ENCODE peak calls at places on chromosome 3, in eight cellular contexts. I is neural progenitor cell, S is cardiac fibroblast, B is A549, N is brain microvascular endothelial cell, D is thyroid gland, R is heart left ventricle, O is IMR-90. H is an unnamed sample.

GRCh38 chr3:18127181-18127863 is 297.8 kb downstream of the SATB1 start:
- DNase-seq in R (no peak), D (no peak), B (no peak), N (no peak), I (no peak), O (no peak), S (no peak), H (no peak)

GRCh38 chr3:141279074-141279945 is 47.7 kb downstream of the PXYLP1 start:
- DNase-seq in S (peak), B (peak), N (no peak), D (peak), R (no peak), I (peak), O (peak), H (no peak)

GRCh38 chr3:57163751-57164150 is 1.4 kb downstream of the IL17RD start:
- DNase-seq in I (no peak), R (no peak), B (no peak), D (no peak), N (no peak), S (no peak), O (no peak), H (no peak)

GRCh38 chr3:125067225-125067624 is 11.4 kb upstream of the HEG1 start:
- DNase-seq in N (no peak), I (no peak), O (peak), B (no peak), D (no peak), R (no peak), S (peak), H (no peak)

GRCh38 chr3:31562525-31562924 is 29.8 kb downstream of the STT3B start:
- DNase-seq in I (peak), S (no peak), D (no peak), O (no peak), B (no peak), R (no peak), N (no peak), H (no peak)

GRCh38 chr3:22012471-22012870 is 261.5 kb upstream of the ZNF385D start:
- DNase-seq in R (no peak), B (no peak), N (no peak), I (no peak), S (no peak), D (no peak), O (no peak), H (no peak)

GRCh38 chr3:54987719-54988118 is 59.9 kb upstream of the LRTM1 start:
- DNase-seq in B (no peak), D (no peak), N (no peak), S (no peak), I (no peak), O (no peak), R (no peak), H (no peak)

GRCh38 chr3:129318921-129319320 is 40.3 kb downstream of the HMCES start:
- DNase-seq in S (no peak), B (no peak), N (no peak), I (no peak), O (no peak), D (no peak), R (peak), H (no peak)

GRCh38 chr3:58260261-58260731 is 22.7 kb downstream of the ABHD6 start:
- DNase-seq in N (peak), R (no peak), B (peak), D (no peak), O (peak), S (no peak), I (peak), H (peak)

GRCh38 chr3:116322761-116323160 is 122.5 kb downstream of the LSAMP start:
- DNase-seq in S (no peak), N (no peak), R (no peak), D (no peak), O (no peak), I (no peak), B (no peak), H (no peak)

GRCh38 chr3:3260870-3261269 is 81.4 kb upstream of the CRBN start:
- DNase-seq in R (no peak), S (no peak), N (no peak), O (no peak), D (no peak), I (no peak), B (no peak), H (no peak)

GRCh38 chr3:150736903-150737832 is 25.8 kb downstream of the SIAH2 start:
- DNase-seq in D (no peak), N (no peak), B (no peak), O (no peak), R (no peak), S (peak), I (no peak), H (no peak)

GRCh38 chr3:153052096-153052460 is 109.9 kb upstream of the RAP2B start:
- DNase-seq in N (peak), R (no peak), S (peak), D (no peak), O (peak), B (peak), I (no peak), H (peak)

GRCh38 chr3:155741081-155741480 is 3.8 kb downstream of the PLCH1 start:
- DNase-seq in R (no peak), S (no peak), B (no peak), I (peak), N (no peak), D (peak), O (no peak), H (no peak)

GRCh38 chr3:106862067-106862466 is 515.2 kb upstream of the CCDC54 start:
- DNase-seq in O (peak), B (no peak), S (peak), N (peak), R (no peak), I (no peak), D (no peak), H (no peak)

GRCh38 chr3:123346041-123346440 is 102.8 kb downstream of the ADCY5 start:
- DNase-seq in D (no peak), S (no peak), B (no peak), N (no peak), R (no peak), I (no peak), O (no peak), H (no peak)

GRCh38 chr3:48423241-48423882 is 6.5 kb downstream of the PLXNB1 start:
- DNase-seq in B (no peak), S (no peak), N (no peak), O (no peak), R (peak), I (no peak), D (no peak), H (no peak)

GRCh38 chr3:127986803-127987202 is 65.4 kb upstream of the SEC61A1 start:
- DNase-seq in S (no peak), N (no peak), B (no peak), O (no peak), R (peak), D (no peak), I (no peak), H (no peak)

GRCh38 chr3:127985216-127985615 is 67.0 kb upstream of the SEC61A1 start:
- DNase-seq in D (no peak), O (no peak), I (no peak), B (no peak), S (no peak), R (no peak), N (no peak), H (no peak)

GRCh38 chr3:127985655-127986225 is 66.5 kb upstream of the SEC61A1 start:
- DNase-seq in R (no peak), B (no peak), S (no peak), D (no peak), N (no peak), O (no peak), I (no peak), H (no peak)

GRCh38 chr3:127982155-127982554 is 67.1 kb downstream of the KBTBD12 start:
- DNase-seq in N (no peak), R (no peak), B (no peak), O (no peak), D (no peak), S (no peak), I (no peak), H (no peak)

GRCh38 chr3:127984241-127984975 is 67.8 kb upstream of the SEC61A1 start:
- DNase-seq in B (no peak), O (peak), I (no peak), S (no peak), R (no peak), D (no peak), N (no peak), H (peak)
- H3K4me3 ChIP-seq in B (no peak), O (no peak), I (no peak), S (no peak), R (no peak), D (no peak), N (no peak), H (no peak)

GRCh38 chr3:23390446-23390845 is 187.3 kb downstream of the UBE2E2 start:
- DNase-seq in I (no peak), R (no peak), N (no peak), S (no peak), O (no peak), B (no peak), D (no peak), H (no peak)
- TF ChIP-seq CTCF in I (no peak), R (no peak), N (no peak), S (no peak), O (no peak), B (no peak), D (no peak), H (no peak)

DNA sequence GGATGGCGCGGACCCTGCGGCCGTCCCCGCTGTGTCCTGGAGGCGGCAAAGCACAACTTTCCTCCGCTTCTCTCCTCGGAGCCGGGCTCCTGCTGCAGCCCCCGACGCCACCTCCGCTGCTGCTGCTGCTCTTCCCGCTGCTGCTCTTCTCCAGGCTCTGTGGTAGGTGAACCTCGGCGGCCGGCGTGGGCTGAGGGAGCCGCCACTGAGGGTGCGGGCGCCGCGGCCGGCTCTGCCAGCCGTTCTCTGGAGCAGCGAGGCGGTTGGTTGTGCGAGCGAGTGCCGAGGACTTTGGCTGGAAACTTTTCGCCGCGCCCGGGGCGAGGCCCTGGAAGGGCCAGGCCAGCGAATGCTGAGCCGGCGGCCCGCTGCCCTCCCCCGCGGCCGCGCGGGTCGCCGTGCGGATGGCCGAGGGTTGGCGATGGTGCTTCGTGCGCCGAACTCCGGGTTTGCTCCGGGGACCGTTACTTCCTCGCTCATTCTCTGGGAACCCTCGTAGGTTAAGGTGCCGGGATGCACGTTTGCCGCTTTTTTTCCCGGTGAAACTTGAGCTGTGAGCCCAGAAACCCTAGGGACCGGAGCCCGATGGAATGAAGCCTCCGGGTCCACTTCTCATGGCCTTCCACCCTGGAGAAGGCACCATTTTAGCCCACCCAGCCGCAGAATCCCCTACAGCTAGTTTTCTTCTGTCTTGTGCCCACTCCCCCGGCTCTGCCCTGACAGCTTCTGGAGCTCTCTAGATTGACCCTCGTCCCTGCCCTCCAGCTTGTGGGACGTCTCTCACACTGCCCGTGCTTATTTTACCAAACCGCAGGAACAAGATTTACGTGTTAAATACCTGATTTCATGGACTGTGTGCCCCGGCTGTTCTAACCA is 638 bp downstream of the NECTIN3 start:
- DNase-seq in O (peak), N (peak), S (peak), R (peak), B (peak), I (peak), D (peak), H (no peak)
- H3K4me3 ChIP-seq in O (peak), N (peak), S (peak), R (peak), B (peak), I (peak), D (peak), H (peak)

DNA sequence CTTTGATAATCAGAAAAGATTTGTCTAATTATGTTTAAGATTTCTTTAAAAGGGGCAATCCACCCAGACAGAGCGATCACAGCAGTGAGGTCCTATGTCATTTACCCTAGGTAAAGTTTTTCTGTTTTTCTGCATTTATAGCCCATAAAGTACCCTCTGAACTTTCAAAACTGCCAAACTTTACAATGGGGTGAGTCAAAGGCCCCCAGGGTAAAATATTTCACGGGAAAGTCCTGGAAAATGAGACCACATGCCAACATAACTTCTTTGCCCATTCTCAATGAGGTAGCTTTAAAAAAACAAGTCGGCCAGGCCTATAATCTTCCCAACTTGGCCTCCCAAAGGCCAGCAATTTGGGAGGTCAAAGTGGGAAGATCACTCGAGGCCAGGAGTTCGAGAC is 53.0 kb downstream of the SUCLG2 start:
- DNase-seq in B (no peak), I (no peak), N (no peak), D (no peak), S (no peak), O (no peak), R (no peak), H (no peak)
- TF ChIP-seq CTCF in B (no peak), I (no peak), N (no peak), D (no peak), S (no peak), O (no peak), R (no peak), H (no peak)

GRCh38 chr3:42501681-42502428 is 588 bp upstream of the VIPR1 start:
- DNase-seq in B (peak), O (peak), N (peak), S (peak), I (peak), D (peak), R (peak), H (no peak)
- H3K4me3 ChIP-seq in B (peak), O (no peak), N (peak), S (peak), I (peak), D (peak), R (peak), H (peak)

GRCh38 chr3:105827959-105828358 is 40.9 kb downstream of the CBLB start:
- DNase-seq in O (peak), R (no peak), I (no peak), B (peak), D (no peak), N (peak), S (peak), H (peak)
- TF ChIP-seq CTCF in O (peak), R (no peak), I (no peak), B (peak), D (no peak), N (peak), S (peak), H (peak)